ENCODE peak calls at places on chromosome 9, in ten cellular contexts. V is cardiac muscle cell; B is HCT116; L is mammary epithelial cell; Z is heart right ventricle; J is PC-9; S is CD8-positive, alpha-beta T cell; X is tibial artery; C is IMR-90; M is left ventricle myocardium inferior. I is an unnamed sample. For H3K9me3, the result is how much of the 10 kb centered on the place peaks cover.

GRCh38 chr9:137975527-137975913 is 97.9 kb downstream of the CACNA1B start:
- DNase-seq in S (no peak), Z (no peak), J (no peak), X (no peak), B (no peak), V (no peak), M (no peak), L (no peak), C (no peak), I (no peak)

GRCh38 chr9:79046401-79046800 is 525.4 kb upstream of the TLE4 start:
- DNase-seq in S (no peak), X (no peak), C (peak), V (no peak), L (no peak), J (no peak), B (no peak), Z (no peak), M (no peak), I (no peak)

GRCh38 chr9:109447329-109448076 is 50.6 kb downstream of the PTPN3 start:
- DNase-seq in J (no peak), Z (no peak), B (no peak), V (no peak), L (peak), X (no peak), M (no peak), S (no peak), C (no peak), I (no peak)

GRCh38 chr9:116471093-116471906 is 215.8 kb upstream of the TRIM32 start:
- DNase-seq in B (no peak), X (no peak), L (no peak), J (no peak), S (no peak), V (peak), C (peak), Z (no peak), M (peak), I (peak)

GRCh38 chr9:35605336-35606137 is 475 bp downstream of the TESK1 start:
- DNase-seq in J (peak), B (no peak), L (peak), M (no peak), Z (peak), V (no peak), C (no peak), X (peak), S (no peak), I (peak)

GRCh38 chr9:131677445-131678180 is 62.3 kb downstream of the RAPGEF1 start:
- DNase-seq in B (no peak), X (no peak), L (no peak), S (no peak), M (no peak), C (peak), J (no peak), Z (no peak), V (peak), I (peak)

GRCh38 chr9:88791105-88791805 is 200.0 kb upstream of the S1PR3 start:
- DNase-seq in X (peak), L (peak), M (no peak), B (no peak), C (peak), V (peak), Z (no peak), J (no peak), S (no peak), I (no peak)

GRCh38 chr9:126499005-126499910 is 114.5 kb upstream of the LMX1B start:
- DNase-seq in V (peak), C (peak), Z (no peak), L (peak), J (peak), B (no peak), M (no peak), S (peak), X (no peak), I (peak)

GRCh38 chr9:71928376-71928775 is 16.9 kb downstream of the C9orf85 start:
- DNase-seq in X (no peak), C (peak), B (no peak), L (peak), V (no peak), Z (no peak), M (no peak), J (no peak), S (no peak), I (no peak)

GRCh38 chr9:134320916-134321570 is 5.2 kb upstream of the RXRA start:
- DNase-seq in L (no peak), J (no peak), V (no peak), B (no peak), C (no peak), X (peak), Z (peak), M (peak), S (no peak), I (peak)

GRCh38 chr9:70318002-70318401 is 59.2 kb downstream of the SMC5 start:
- DNase-seq in Z (no peak), L (no peak), X (no peak), J (no peak), V (no peak), C (no peak), S (no peak), M (no peak), B (no peak), I (no peak)

GRCh38 chr9:128899566-128900322 is 17.8 kb downstream of the LRRC8A start:
- DNase-seq in J (peak), B (no peak), L (peak), C (no peak), V (no peak), Z (no peak), M (no peak), X (no peak), S (no peak), I (no peak)

GRCh38 chr9:134503301-134504105 is 138.1 kb upstream of the COL5A1 start:
- DNase-seq in L (no peak), S (no peak), B (no peak), Z (no peak), X (no peak), V (peak), C (no peak), J (no peak), M (peak), I (no peak)

GRCh38 chr9:113289091-113289490 is 13.6 kb downstream of the PRPF4 start:
- DNase-seq in J (no peak), V (no peak), S (no peak), X (no peak), C (no peak), L (no peak), Z (no peak), B (no peak), M (no peak), I (no peak)

GRCh38 chr9:18979367-18979766 is 53.6 kb downstream of the SAXO1 start:
- DNase-seq in C (peak), M (no peak), V (peak), L (peak), Z (no peak), B (no peak), S (no peak), X (no peak), J (no peak), I (no peak)

GRCh38 chr9:98538626-98539031 is 170.1 kb downstream of the GABBR2 start:
- DNase-seq in V (peak), X (no peak), B (no peak), L (no peak), M (no peak), Z (no peak), S (no peak), C (peak), J (peak), I (no peak)

GRCh38 chr9:69130456-69131441 is 43.3 kb upstream of the TJP2 start:
- DNase-seq in B (no peak), L (peak), S (no peak), V (peak), Z (no peak), C (peak), X (peak), J (no peak), M (no peak), I (peak)

GRCh38 chr9:84512493-84512892 is 157.0 kb upstream of the NTRK2 start:
- DNase-seq in L (peak), C (no peak), V (no peak), B (no peak), S (no peak), M (no peak), X (no peak), Z (no peak), J (no peak), I (no peak)

GRCh38 chr9:21415492-21416267 is 6.8 kb downstream of the IFNA8 start:
- DNase-seq in S (no peak), X (no peak), L (peak), V (no peak), C (no peak), M (no peak), Z (no peak), J (no peak), B (no peak), I (no peak)

GRCh38 chr9:129406278-129407225 is 214.3 kb downstream of the C9orf50 start:
- DNase-seq in B (peak), L (no peak), Z (no peak), X (no peak), C (no peak), V (no peak), S (no peak), M (peak), J (peak), I (no peak)

GRCh38 chr9:1880038-1880565 is 135.0 kb upstream of the SMARCA2 start:
- DNase-seq in Z (no peak), L (no peak), B (no peak), V (no peak), S (no peak), J (no peak), X (no peak), M (no peak), C (no peak), I (no peak)

DNA sequence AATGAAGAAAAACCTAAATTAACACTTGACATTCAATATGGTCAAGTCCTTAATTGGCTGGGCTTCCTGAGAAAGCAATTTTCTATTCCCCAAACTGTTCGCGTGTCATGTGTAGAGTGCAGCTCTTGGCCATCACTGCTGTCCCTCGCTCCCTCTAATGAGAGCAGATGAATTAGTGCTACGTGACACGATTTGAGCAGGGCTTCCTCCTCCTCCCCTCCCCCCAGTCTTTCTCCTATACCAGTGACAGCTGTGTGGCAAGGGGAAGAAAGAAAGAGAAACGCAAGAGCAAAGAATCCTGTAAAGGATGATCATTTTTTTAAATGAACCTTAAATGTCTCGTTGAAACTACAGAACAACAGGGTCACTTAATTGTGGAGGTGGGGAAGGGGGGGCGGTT is 159.6 kb downstream of the BNC2 start:
- DNase-seq in S (no peak), V (no peak), C (no peak), B (no peak), J (no peak), Z (no peak), L (no peak), X (no peak), M (no peak), I (no peak)
- H3K27ac ChIP-seq in S (no peak), V (no peak), C (no peak), B (no peak), J (no peak), Z (no peak), L (no peak), X (no peak), M (no peak), I (no peak)

GRCh38 chr9:5714501-5715401 is 85.8 kb downstream of the RIC1 start:
- DNase-seq in V (peak), C (peak), X (no peak), S (no peak), J (peak), L (peak), B (peak), M (no peak), Z (no peak), I (no peak)
- TF ChIP-seq CTCF in V (peak), C (peak), X (no peak), S (peak), J (peak), L (peak), B (peak), M (no peak), Z (no peak), I (peak)

GRCh38 chr9:100673249-100673648 is 95.4 kb downstream of the CAVIN4 start:
- DNase-seq in B (no peak), Z (no peak), J (no peak), M (no peak), C (no peak), V (no peak), S (no peak), L (no peak), X (no peak), I (no peak)
- H3K9me3 ChIP-seq in B (under half), Z (under half), J (under half), M (under half), C (under half), V (under half), S (under half), L (under half), X (under half), I (under half)

DNA sequence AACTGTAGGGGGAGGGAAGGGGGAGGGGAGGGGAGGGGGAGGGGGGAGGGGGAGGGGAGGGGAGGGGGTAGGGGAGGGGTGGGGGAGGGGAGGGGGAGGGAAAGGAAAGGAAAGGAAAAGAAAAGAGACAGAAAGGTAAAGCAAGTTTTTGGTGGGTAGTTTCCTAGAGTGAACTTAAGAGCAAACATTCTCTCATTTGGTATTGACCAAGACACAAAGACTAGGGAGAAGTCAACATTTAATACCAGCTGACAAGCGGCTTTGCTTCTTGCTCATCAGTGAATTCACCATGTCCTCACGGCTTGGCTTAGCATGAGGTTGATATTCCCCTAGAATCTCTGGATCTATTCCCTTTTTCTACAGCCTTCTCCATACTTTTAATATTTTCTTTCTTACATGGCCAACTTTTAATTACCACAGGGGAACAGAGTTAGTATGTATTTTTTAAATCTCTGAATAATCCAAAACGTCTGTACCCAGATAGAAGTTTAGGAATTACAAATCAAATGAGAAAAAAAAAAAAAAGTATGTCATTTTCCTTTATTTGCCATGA is 40.0 kb upstream of the GLIS3 start:
- DNase-seq in X (no peak), B (no peak), L (no peak), Z (no peak), C (peak), J (no peak), S (no peak), M (no peak), V (no peak), I (no peak)
- H3K27ac ChIP-seq in X (no peak), B (no peak), L (no peak), Z (no peak), C (no peak), J (no peak), S (no peak), M (no peak), V (no peak), I (peak)

GRCh38 chr9:127546125-127546832 is 65.8 kb upstream of the STXBP1 start:
- DNase-seq in M (no peak), V (no peak), C (no peak), S (no peak), J (peak), L (no peak), B (no peak), Z (no peak), X (no peak), I (no peak)

GRCh38 chr9:127543221-127543620 is 68.9 kb upstream of the STXBP1 start:
- DNase-seq in J (no peak), L (no peak), B (no peak), V (no peak), X (no peak), S (no peak), Z (no peak), M (no peak), C (no peak), I (no peak)

GRCh38 chr9:127543973-127544533 is 68.0 kb upstream of the STXBP1 start:
- DNase-seq in J (no peak), S (no peak), Z (no peak), M (no peak), L (no peak), X (no peak), V (no peak), B (no peak), C (no peak), I (peak)

GRCh38 chr9:127548352-127548878 is 63.7 kb upstream of the STXBP1 start:
- DNase-seq in J (no peak), B (no peak), M (no peak), L (no peak), S (no peak), X (no peak), C (no peak), V (no peak), Z (no peak), I (no peak)

GRCh38 chr9:127545196-127546124 is 66.6 kb upstream of the STXBP1 start:
- DNase-seq in B (no peak), J (peak), X (no peak), M (no peak), Z (no peak), S (no peak), V (peak), C (peak), L (peak), I (peak)
- TF ChIP-seq CTCF in B (no peak), J (peak), X (no peak), M (no peak), Z (no peak), S (no peak), V (no peak), C (no peak), L (no peak), I (no peak)

GRCh38 chr9:135770203-135770535 is 68.2 kb downstream of the KCNT1 start:
- DNase-seq in S (no peak), B (no peak), J (no peak), M (no peak), L (no peak), C (no peak), V (no peak), X (no peak), Z (no peak), I (no peak)
- H3K9me3 ChIP-seq in S (under half), B (under half), J (under half), M (under half), L (under half), C (under half), V (under half), X (under half), Z (under half), I (under half)

DNA sequence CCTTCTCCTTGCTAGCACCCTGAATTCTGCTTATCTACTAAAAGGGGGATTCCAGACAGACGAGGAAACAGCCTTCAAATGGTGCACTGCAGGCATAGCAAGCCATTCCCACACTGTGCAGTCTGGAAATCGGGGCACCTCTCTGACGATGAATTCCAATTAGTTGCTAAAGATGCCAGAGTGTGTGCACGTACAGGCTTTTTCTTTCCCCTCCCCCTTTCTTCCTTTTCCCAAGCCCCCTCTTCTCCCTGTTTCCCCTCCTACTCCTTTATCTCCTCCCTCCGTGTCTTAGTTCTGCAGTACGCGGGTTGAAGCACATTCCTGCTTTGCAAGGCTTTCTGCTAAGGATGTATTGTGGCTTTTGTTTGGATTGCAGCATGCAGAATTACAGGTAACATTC is at the start of gene GPR21:
- DNase-seq in V (peak), Z (no peak), S (no peak), C (no peak), B (no peak), M (no peak), X (no peak), L (no peak), J (no peak), I (no peak)
- H3K27ac ChIP-seq in V (peak), Z (peak), S (no peak), C (no peak), B (no peak), M (peak), X (peak), L (no peak), J (no peak), I (no peak)

GRCh38 chr9:127524373-127524772 is 73.1 kb downstream of the LRSAM1 start:
- DNase-seq in S (no peak), C (peak), V (peak), L (no peak), X (no peak), Z (no peak), M (no peak), J (no peak), B (no peak), I (no peak)

GRCh38 chr9:127523312-127523851 is 72.1 kb downstream of the LRSAM1 start:
- DNase-seq in S (no peak), Z (no peak), M (no peak), C (peak), X (no peak), B (peak), V (peak), J (no peak), L (no peak), I (peak)

GRCh38 chr9:127527560-127528268 is 76.4 kb downstream of the LRSAM1 start:
- DNase-seq in B (no peak), L (no peak), J (no peak), X (no peak), V (no peak), C (no peak), M (no peak), Z (no peak), S (no peak), I (no peak)

GRCh38 chr9:127526655-127527559 is 75.6 kb downstream of the LRSAM1 start:
- DNase-seq in M (no peak), L (no peak), C (no peak), X (no peak), Z (no peak), B (no peak), V (no peak), S (no peak), J (no peak), I (no peak)

GRCh38 chr9:127525426-127526188 is 74.3 kb downstream of the LRSAM1 start:
- DNase-seq in M (no peak), C (peak), S (no peak), B (peak), Z (no peak), V (peak), J (no peak), X (no peak), L (no peak), I (peak)
- TF ChIP-seq CTCF in M (peak), C (peak), S (peak), B (peak), Z (peak), V (peak), J (peak), X (peak), L (peak), I (peak)

GRCh38 chr9:3793363-3793762 is 267.6 kb upstream of the RFX3 start:
- DNase-seq in J (no peak), S (no peak), Z (no peak), X (no peak), L (no peak), M (no peak), V (no peak), C (no peak), B (no peak), I (no peak)

GRCh38 chr9:3783156-3783555 is 257.4 kb upstream of the RFX3 start:
- DNase-seq in C (no peak), L (no peak), S (no peak), B (no peak), J (no peak), V (peak), Z (no peak), M (no peak), X (no peak), I (no peak)

GRCh38 chr9:3787628-3788027 is 261.8 kb upstream of the RFX3 start:
- DNase-seq in M (no peak), Z (no peak), C (no peak), J (no peak), L (no peak), V (no peak), X (no peak), S (no peak), B (no peak), I (no peak)

GRCh38 chr9:3794005-3794404 is 268.2 kb upstream of the RFX3 start:
- DNase-seq in Z (no peak), B (no peak), S (no peak), C (peak), V (peak), L (no peak), X (no peak), M (no peak), J (no peak), I (no peak)

DNA sequence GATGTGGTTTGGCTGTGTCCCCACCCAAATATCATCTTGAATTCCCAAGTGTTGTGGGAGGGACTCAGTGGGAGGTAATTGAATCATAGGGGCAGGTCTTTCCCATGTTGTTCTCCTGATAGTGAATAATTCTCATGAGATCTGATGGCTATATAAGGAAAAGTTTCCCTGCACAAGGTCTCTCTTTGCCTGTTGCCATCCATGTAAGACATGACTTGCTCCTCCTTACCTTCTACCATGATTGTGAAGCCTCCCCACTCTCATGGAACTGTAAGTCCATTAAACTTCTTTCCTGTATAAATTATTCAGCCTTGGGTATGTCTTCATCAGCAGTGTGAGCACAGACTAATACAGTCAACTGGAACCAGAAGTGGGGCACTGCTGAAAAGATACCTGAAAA is 262.4 kb upstream of the RFX3 start:
- DNase-seq in L (no peak), Z (no peak), V (no peak), S (no peak), X (no peak), B (no peak), J (no peak), C (no peak), M (no peak), I (no peak)
- H3K9me3 ChIP-seq in L (under half), Z (under half), V (under half), S (under half), X (under half), B (under half), J (under half), C (under half), M (under half), I (under half)

I was measured in body of pancreas.